ENCODE peak calls at places on chromosomes 13 and 19, in ten cellular contexts. V is stimulated activated CD4-positive, alpha-beta T cell treated with anti-CD3 and anti-CD28 coated beads, Interleukin-1b, Interleukin-23, amount 100 ng/mL, for 24 hours; J is stimulated activated CD8-positive, alpha-beta memory T cell treated with anti-CD3 and anti-CD28 coated beads, Interleukin-4, amount 100 ng/mL, for 48 hours; S is thoracic aorta; H is NCI-H524; U is Calu3; F is heart right ventricle; Z is CD4-positive, alpha-beta memory T cell; K is brain microvascular endothelial cell; W is ELR. E is an unnamed sample.

GRCh38 chr19:44512326-44513298 is 12.3 kb upstream of the ZNF180 start:
- DNase-seq in J (peak; percentile 75), K (peak; percentile 36), H (peak; percentile 19), V (no peak), U (peak; percentile 81), F (no peak), S (no peak), W (peak; percentile 66), Z (no peak), E (peak; percentile 58)

GRCh38 chr19:43470288-43470687 is 4.9 kb upstream of the LYPD3 start:
- DNase-seq in K (peak; percentile 32), U (no peak), Z (peak; percentile 87), W (peak; percentile 98), F (no peak), V (peak; percentile 16), J (peak; percentile 67), S (no peak), H (no peak), E (no peak)

GRCh38 chr19:43957891-43958290 is 6.9 kb downstream of the ZNF221 start:
- DNase-seq in U (no peak), S (no peak), K (no peak), W (peak; percentile 19), H (no peak), Z (no peak), J (no peak), V (no peak), F (no peak), E (no peak)

GRCh38 chr19:45173816-45174215 is 4.2 kb downstream of the TRAPPC6A start:
- DNase-seq in H (no peak), F (no peak), V (no peak), W (peak; percentile 64), J (no peak), S (no peak), K (no peak), Z (no peak), U (no peak), E (no peak)

GRCh38 chr13:85798999-85799646 is at the start of gene SLITRK6:
- DNase-seq in V (no peak), K (peak; percentile 79), U (peak; percentile 10), W (peak; percentile 80), J (no peak), Z (no peak), F (no peak), H (peak; percentile 72), S (no peak), E (no peak)

GRCh38 chr13:81080911-81081454 is 740.1 kb upstream of the SPRY2 start:
- DNase-seq in F (no peak), K (no peak), J (no peak), U (no peak), H (no peak), S (no peak), W (no peak), V (no peak), Z (no peak), E (no peak)

GRCh38 chr19:10661946-10662345 is 7.8 kb downstream of the ILF3 start:
- DNase-seq in W (no peak), H (no peak), K (no peak), F (no peak), V (no peak), J (no peak), Z (no peak), S (no peak), U (no peak), E (no peak)

GRCh38 chr13:91280806-91281205 is 66.7 kb upstream of the MIR17HG start:
- DNase-seq in V (no peak), W (peak; percentile 38), K (no peak), U (no peak), J (no peak), H (no peak), F (no peak), Z (no peak), S (no peak), E (peak; percentile 63)

GRCh38 chr19:16078311-16078758 is 2.0 kb downstream of the TPM4 start:
- DNase-seq in F (no peak), J (no peak), V (no peak), K (no peak), Z (peak; percentile 52), H (peak; percentile 68), U (no peak), S (no peak), W (peak; percentile 86), E (no peak)

E was measured in dermis microvascular lymphatic vessel endothelial cell.